ENCODE peak calls at places on chromosomes 4 and X, in six cellular contexts. B is HepG2, V is A549, R is upper lobe of left lung, H is K562, C is GM12878. I is an unnamed sample.

GRCh38 chr4:94995684-94996394 is 238.1 kb downstream of the BMPR1B start:
- ATAC-seq in B (peak), V (peak), R (peak), H (no peak), C (no peak), I (peak)

GRCh38 chrX:30821116-30821515 is 67.9 kb downstream of the TAB3 start:
- ATAC-seq in B (no peak), V (no peak), R (no peak), H (peak), C (peak), I (no peak)

GRCh38 chr4:15636818-15637217 is 18.3 kb downstream of the FBXL5 start:
- ATAC-seq in B (no peak), V (no peak), R (no peak), H (no peak), C (no peak), I (no peak)

GRCh38 chrX:67555578-67556203 is 11.9 kb downstream of the AR start:
- ATAC-seq in B (peak), V (no peak), R (peak), H (peak), C (peak), I (no peak)

GRCh38 chr4:2245787-2246275 is 3.9 kb upstream of the HAUS3 start:
- ATAC-seq in B (no peak), V (no peak), R (no peak), H (no peak), C (no peak), I (no peak)

GRCh38 chr4:79259242-79259641 is 66.6 kb downstream of the NAA11 start:
- ATAC-seq in B (no peak), V (no peak), R (no peak), H (no peak), C (no peak), I (no peak)

GRCh38 chr4:80192937-80193336 is 4.4 kb upstream of the PRDM8 start:
- ATAC-seq in B (no peak), V (no peak), R (no peak), H (no peak), C (no peak), I (peak)

GRCh38 chr4:8297691-8298485 is 28.3 kb downstream of the HTRA3 start:
- ATAC-seq in B (peak), V (no peak), R (no peak), H (peak), C (no peak), I (peak)

GRCh38 chr4:121454251-121454979 is 73.6 kb upstream of the QRFPR start:
- ATAC-seq in B (no peak), V (no peak), R (no peak), H (no peak), C (no peak), I (no peak)

GRCh38 chr4:8269535-8270417 is at the start of gene HTRA3:
- ATAC-seq in B (peak), V (no peak), R (no peak), H (no peak), C (peak), I (peak)

GRCh38 chr4:142574306-142574705 is 271.8 kb downstream of the INPP4B start:
- ATAC-seq in B (no peak), V (no peak), R (no peak), H (no peak), C (peak), I (no peak)

GRCh38 chr4:113625902-113626301 is 135.6 kb downstream of the CAMK2D start:
- ATAC-seq in B (no peak), V (no peak), R (no peak), H (no peak), C (peak), I (no peak)

GRCh38 chr4:170667814-170668213 is 578.1 kb upstream of the AADAT start:
- ATAC-seq in B (no peak), V (no peak), R (no peak), H (no peak), C (no peak), I (no peak)

GRCh38 chrX:47169273-47169672 is 24.3 kb downstream of the RBM10 start:
- ATAC-seq in B (no peak), V (no peak), R (no peak), H (no peak), C (no peak), I (no peak)

GRCh38 chr4:140857111-140857510 is 100.9 kb upstream of the TBC1D9 start:
- ATAC-seq in B (no peak), V (no peak), R (no peak), H (no peak), C (no peak), I (no peak)

GRCh38 chr4:105474110-105474518 is 252 bp upstream of the PPA2 start:
- ATAC-seq in B (peak), V (peak), R (no peak), H (no peak), C (peak), I (peak)

GRCh38 chr4:121675715-121676114 is 21.1 kb downstream of the ANXA5 start:
- ATAC-seq in B (peak), V (peak), R (no peak), H (peak), C (no peak), I (no peak)

GRCh38 chr4:29307256-29307655 is 1412.9 kb upstream of the PCDH7 start:
- ATAC-seq in B (no peak), V (no peak), R (no peak), H (no peak), C (no peak), I (no peak)

GRCh38 chr4:8404791-8405515 is 35.6 kb downstream of the ACOX3 start:
- ATAC-seq in B (no peak), V (no peak), R (no peak), H (no peak), C (no peak), I (no peak)

GRCh38 chr4:39495446-39496208 is 31.6 kb downstream of the UGDH start:
- ATAC-seq in B (peak), V (peak), R (no peak), H (peak), C (no peak), I (no peak)

GRCh38 chr4:76341063-76341462 is 34.5 kb downstream of the STBD1 start:
- ATAC-seq in B (no peak), V (no peak), R (no peak), H (peak), C (no peak), I (peak)

GRCh38 chrX:119698835-119699234 is 5.9 kb upstream of the SEPTIN6 start:
- ATAC-seq in B (no peak), V (peak), R (no peak), H (peak), C (peak), I (no peak)

GRCh38 chr4:85573270-85573669 is 98.3 kb downstream of the ARHGAP24 start:
- ATAC-seq in B (no peak), V (no peak), R (no peak), H (no peak), C (no peak), I (no peak)

GRCh38 chr4:123505457-123506310 is 109.1 kb downstream of the SPRY1 start:
- ATAC-seq in B (peak), V (peak), R (peak), H (peak), C (peak), I (peak)

GRCh38 chr4:71411976-71412375 is 73.2 kb downstream of the SLC4A4 start:
- ATAC-seq in B (no peak), V (no peak), R (no peak), H (no peak), C (no peak), I (no peak)

GRCh38 chr4:83625807-83626206 is 89.9 kb downstream of the GPAT3 start:
- ATAC-seq in B (no peak), V (no peak), R (no peak), H (no peak), C (no peak), I (no peak)

GRCh38 chrX:120366794-120367193 is 4.9 kb downstream of the ATP1B4 start:
- ATAC-seq in B (no peak), V (no peak), R (no peak), H (no peak), C (no peak), I (no peak)

GRCh38 chrX:41720125-41720780 is 3.7 kb upstream of the GPR82 start:
- ATAC-seq in B (no peak), V (no peak), R (no peak), H (no peak), C (peak), I (no peak)

GRCh38 chrX:146154191-146154590 is 336.6 kb downstream of the SLITRK2 start:
- ATAC-seq in B (no peak), V (no peak), R (no peak), H (no peak), C (no peak), I (no peak)

GRCh38 chrX:149286940-149287349 is 218.2 kb downstream of the IDS start:
- ATAC-seq in B (peak), V (peak), R (no peak), H (peak), C (peak), I (no peak)

GRCh38 chrX:135522878-135523693 is 2.6 kb downstream of the INTS6L start:
- ATAC-seq in B (no peak), V (no peak), R (no peak), H (no peak), C (no peak), I (no peak)

GRCh38 chr4:153204247-153205027 is at the start of gene TRIM2:
- ATAC-seq in B (peak), V (no peak), R (peak), H (peak), C (peak), I (peak)

GRCh38 chr4:85368932-85369331 is 106.0 kb upstream of the ARHGAP24 start:
- ATAC-seq in B (no peak), V (no peak), R (no peak), H (no peak), C (no peak), I (no peak)

GRCh38 chrX:155662297-155662696 is 49.5 kb upstream of the TMLHE start:
- ATAC-seq in B (no peak), V (no peak), R (no peak), H (no peak), C (no peak), I (no peak)

GRCh38 chr4:169351860-169352259 is 81.1 kb upstream of the SH3RF1 start:
- ATAC-seq in B (no peak), V (no peak), R (no peak), H (no peak), C (peak), I (no peak)

GRCh38 chr4:99894998-99895397 is 771 bp upstream of the LAMTOR3 start:
- ATAC-seq in B (no peak), V (no peak), R (no peak), H (no peak), C (no peak), I (no peak)

GRCh38 chr4:5988086-5988845 is 30.0 kb downstream of the C4orf50 start:
- ATAC-seq in B (no peak), V (no peak), R (peak), H (no peak), C (no peak), I (no peak)

GRCh38 chr4:147371661-147372060 is 109.2 kb upstream of the EDNRA start:
- ATAC-seq in B (no peak), V (no peak), R (no peak), H (no peak), C (no peak), I (no peak)

GRCh38 chr4:107755841-107756356 is 35.9 kb upstream of the PAPSS1 start:
- ATAC-seq in B (no peak), V (no peak), R (no peak), H (no peak), C (no peak), I (no peak)

GRCh38 chr4:4577359-4577875 is 35.6 kb upstream of the STX18 start:
- ATAC-seq in B (no peak), V (no peak), R (no peak), H (no peak), C (no peak), I (no peak)

GRCh38 chr4:4572821-4573220 is 31.0 kb upstream of the STX18 start:
- ATAC-seq in B (no peak), V (no peak), R (no peak), H (no peak), C (no peak), I (no peak)

GRCh38 chr4:4574792-4575191 is 32.9 kb upstream of the STX18 start:
- ATAC-seq in B (no peak), V (no peak), R (no peak), H (no peak), C (peak), I (peak)

GRCh38 chr4:4574052-4574451 is 32.2 kb upstream of the STX18 start:
- ATAC-seq in B (no peak), V (no peak), R (no peak), H (no peak), C (no peak), I (no peak)

DNA sequence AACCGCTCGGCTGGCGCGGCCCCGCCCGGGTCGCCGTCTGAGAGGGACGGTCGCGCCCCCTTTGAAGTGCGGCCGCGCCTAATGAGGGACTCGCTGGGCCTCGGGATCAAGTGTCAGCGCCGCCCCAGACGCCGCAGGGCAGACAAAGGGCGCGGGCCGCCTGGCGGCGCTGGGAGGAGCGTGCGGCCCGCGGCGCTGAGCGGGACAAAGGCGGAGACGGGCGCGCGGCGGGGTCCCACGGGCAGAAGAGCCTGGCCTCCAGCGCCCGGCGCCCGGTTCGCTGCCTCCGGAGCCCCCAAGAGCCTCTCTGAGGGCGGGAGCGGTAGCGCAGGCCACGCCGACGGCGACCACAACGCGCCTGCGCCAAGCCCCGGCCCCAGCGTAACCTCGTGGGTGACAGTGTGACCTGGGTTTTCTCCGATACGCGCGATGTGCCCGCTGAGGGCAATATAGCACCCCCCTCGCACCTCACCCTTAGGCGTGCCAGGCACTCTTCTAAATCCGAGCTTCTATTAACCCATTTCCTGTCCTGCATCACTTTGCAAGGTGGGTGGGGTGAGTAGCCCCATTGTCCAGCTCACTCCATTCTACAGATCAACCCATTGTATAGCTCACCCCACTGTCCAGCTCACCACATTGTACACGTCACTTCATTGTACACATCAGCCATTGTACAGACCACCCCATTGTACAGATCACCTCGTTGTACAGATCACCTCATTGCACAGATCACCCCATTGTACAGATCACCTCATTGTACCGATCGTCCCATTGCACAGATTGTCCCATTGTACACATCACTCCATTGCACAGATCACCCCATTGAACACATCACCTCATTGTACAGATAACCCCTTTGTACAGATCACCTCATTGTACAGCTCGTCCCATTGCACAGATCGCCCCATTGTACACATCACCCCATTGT is 33.7 kb upstream of the STX18 start:
- ATAC-seq in B (no peak), V (peak), R (peak), H (peak), C (peak), I (peak)
- TF ChIP-seq POLR2A in B (no peak), V (peak), R (no peak), H (no peak), C (peak), I (no peak)

GRCh38 chr4:162865102-162865501 is 301.6 kb downstream of the NAF1 start:
- ATAC-seq in B (peak), V (no peak), R (no peak), H (no peak), C (peak), I (no peak)
- TF ChIP-seq CTCF in B (peak), V (no peak), R (no peak), H (no peak), C (no peak), I (no peak)

GRCh38 chr4:151792995-151793394 is 32.2 kb upstream of the GATB start:
- ATAC-seq in B (no peak), V (no peak), R (no peak), H (no peak), C (peak), I (no peak)
- TF ChIP-seq EP300 in B (no peak), V (no peak), R (no peak), H (no peak), C (no peak), I (no peak)

GRCh38 chrX:96689951-96690350 is 5.3 kb downstream of the DIAPH2 start:
- ATAC-seq in B (no peak), V (no peak), R (no peak), H (no peak), C (no peak), I (no peak)

GRCh38 chrX:96693407-96693806 is 8.8 kb downstream of the DIAPH2 start:
- ATAC-seq in B (no peak), V (no peak), R (no peak), H (no peak), C (no peak), I (no peak)

GRCh38 chrX:96692911-96693310 is 8.3 kb downstream of the DIAPH2 start:
- ATAC-seq in B (no peak), V (no peak), R (no peak), H (no peak), C (no peak), I (peak)

GRCh38 chrX:96688789-96689188 is 4.1 kb downstream of the DIAPH2 start:
- ATAC-seq in B (no peak), V (no peak), R (no peak), H (no peak), C (no peak), I (no peak)

GRCh38 chrX:96692454-96692853 is 7.8 kb downstream of the DIAPH2 start:
- ATAC-seq in B (no peak), V (no peak), R (no peak), H (no peak), C (no peak), I (peak)
- TF ChIP-seq POLR2A in B (no peak), V (no peak), R (no peak), H (no peak), C (no peak), I (no peak)

GRCh38 chr4:103032575-103032974 is 13.1 kb upstream of the SLC9B1 start:
- ATAC-seq in B (peak), V (peak), R (no peak), H (peak), C (peak), I (no peak)
- TF ChIP-seq CTCF in B (peak), V (peak), R (peak), H (peak), C (peak), I (peak)